ENCODE peak calls at places on chromosomes 5 and 9, in five cellular contexts. Z is GM23248, T is spleen, Y is neuronal stem cell, J is fibroblast of lung. V is an unnamed sample. For H3K4me1, the result is how much of the 10 kb centered on the place peaks cover.

GRCh38 chr5:98763001-98763630 is 10.3 kb upstream of the RGMB start:
- DNase-seq in T (no peak), Z (peak), Y (no peak), J (peak), V (no peak)

GRCh38 chr9:83130541-83130940 is 67.6 kb upstream of the RASEF start:
- DNase-seq in J (peak), Y (no peak), Z (peak), T (no peak), V (no peak)

GRCh38 chr9:76311576-76311975 is 82.7 kb downstream of the RFK start:
- DNase-seq in Z (no peak), T (no peak), J (no peak), Y (no peak), V (no peak)

GRCh38 chr5:142845402-142845901 is 75.3 kb downstream of the ARHGAP26 start:
- DNase-seq in J (no peak), Z (no peak), Y (no peak), T (no peak), V (no peak)

GRCh38 chr5:154260224-154260859 is 69.8 kb downstream of the GALNT10 start:
- DNase-seq in J (peak), Y (peak), T (no peak), Z (peak), V (no peak)

GRCh38 chr9:95091971-95092320 is 225.6 kb downstream of the FANCC start:
- DNase-seq in Y (no peak), Z (peak), T (no peak), J (peak), V (no peak)

GRCh38 chr9:17414990-17415389 is 163.9 kb upstream of the SH3GL2 start:
- DNase-seq in T (no peak), Z (no peak), Y (no peak), J (no peak), V (no peak)

GRCh38 chr5:137575847-137576246 is 76.7 kb upstream of the SPOCK1 start:
- DNase-seq in Y (no peak), Z (peak), J (peak), T (no peak), V (no peak)

GRCh38 chr5:130277002-130277401 is 372.7 kb downstream of the CHSY3 start:
- DNase-seq in Y (no peak), J (no peak), Z (no peak), T (peak), V (no peak)

GRCh38 chr5:131379723-131380122 is 115.9 kb downstream of the CDC42SE2 start:
- DNase-seq in T (no peak), J (peak), Y (no peak), Z (no peak), V (no peak)

GRCh38 chr5:306011-306805 is 15.3 kb upstream of the AHRR start:
- DNase-seq in Z (no peak), T (peak), J (no peak), Y (no peak), V (no peak)

GRCh38 chr5:36153727-36154126 is 1.8 kb downstream of the SKP2 start:
- DNase-seq in J (no peak), Y (no peak), Z (no peak), T (no peak), V (no peak)

DNA sequence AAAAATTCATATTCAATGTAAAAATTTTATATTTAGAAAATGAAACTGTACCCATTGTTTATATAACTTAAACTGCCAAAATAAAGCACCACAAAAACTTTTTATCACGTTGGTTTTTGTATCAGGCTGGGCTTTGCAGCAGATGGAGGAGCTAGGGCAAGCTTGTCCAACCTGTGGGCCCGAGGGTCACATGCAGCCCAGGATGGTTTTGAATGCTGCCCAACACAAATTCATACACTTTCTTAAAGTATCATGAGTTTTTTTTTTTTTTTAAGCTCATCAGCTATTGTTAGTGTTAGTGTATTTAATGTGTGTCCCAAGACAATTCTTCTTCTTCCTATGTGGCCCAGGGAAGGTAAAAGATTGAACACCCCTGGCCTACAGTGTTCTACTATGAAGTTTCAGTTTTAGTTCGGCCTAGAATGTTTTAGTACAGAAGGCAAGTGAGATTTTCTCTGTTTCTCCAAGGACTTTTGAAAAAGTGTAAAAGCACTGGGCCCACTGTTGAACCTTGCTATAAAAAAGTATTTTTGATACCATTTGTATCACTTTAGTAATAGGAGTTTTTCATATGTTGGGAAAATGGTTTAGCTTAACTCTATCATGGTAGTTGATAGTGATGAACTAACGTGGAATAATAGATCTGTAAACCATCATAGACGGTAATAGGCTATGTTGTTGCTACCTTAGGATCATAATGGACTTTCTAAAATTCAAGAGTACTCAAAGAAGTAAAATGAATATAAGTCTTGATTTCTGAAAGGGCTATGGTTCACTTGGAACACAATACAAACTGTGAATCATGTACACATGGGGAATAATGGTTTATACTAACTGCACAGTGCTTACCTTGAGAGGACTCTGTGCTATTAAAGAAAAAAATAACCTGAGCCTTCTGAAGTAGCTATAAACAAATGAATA is 2.9 kb downstream of the CDKN2A start:
- DNase-seq in J (no peak), Y (no peak), T (no peak), Z (no peak), V (no peak)
- H3K4me3 ChIP-seq in J (peak), Y (no peak), T (no peak), Z (no peak), V (no peak)

DNA sequence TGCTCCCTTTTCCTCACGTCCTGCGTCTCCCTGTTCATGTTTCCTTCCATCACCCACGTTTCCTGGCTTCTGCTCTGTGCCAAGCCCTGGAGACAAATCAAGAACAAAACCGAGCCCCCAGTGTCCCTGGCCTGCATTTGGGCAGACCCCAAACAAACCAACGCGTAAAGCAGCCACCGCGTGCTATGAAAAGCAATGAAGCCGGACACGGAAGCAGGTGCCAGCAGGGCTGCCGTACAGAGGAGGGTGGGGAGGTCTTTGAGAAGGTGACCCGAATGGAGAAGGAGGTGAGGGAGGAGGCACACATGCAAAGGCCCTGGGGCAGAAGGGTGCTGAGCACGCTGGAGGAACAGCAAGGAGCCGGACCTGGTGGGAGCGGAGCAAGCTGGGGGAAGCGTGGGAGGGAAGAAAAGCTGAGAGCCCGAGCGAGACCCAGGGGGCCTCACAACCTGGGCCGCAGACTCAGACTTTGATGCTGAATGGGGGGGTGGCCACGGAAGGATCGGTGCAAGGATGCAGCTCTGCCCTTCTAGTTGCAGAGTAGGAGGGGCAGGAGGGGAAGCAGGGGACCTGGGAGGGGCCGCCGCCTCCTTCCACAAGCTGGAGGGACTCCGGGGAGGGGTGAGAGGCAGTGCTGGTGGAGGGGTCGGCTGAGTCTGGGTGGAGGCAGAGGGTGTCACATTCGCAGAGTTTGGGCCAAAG is 1.4 kb upstream of the QSOX2 start:
- DNase-seq in J (no peak), T (no peak), Z (no peak), Y (no peak), V (no peak)
- H3K4me1 ChIP-seq in J (under half), T (under half), Z (under half), Y (under half), V (under half)

GRCh38 chr9:129751841-129752801 is 721 bp downstream of the PTGES start:
- DNase-seq in T (no peak), Z (peak), J (no peak), Y (no peak), V (no peak)
- H3K4me3 ChIP-seq in T (no peak), Z (peak), J (peak), Y (no peak), V (peak)

GRCh38 chr5:127012933-127013332 is 17.4 kb downstream of the MARCHF3 start:
- DNase-seq in Y (no peak), T (no peak), Z (peak), J (peak), V (no peak)

GRCh38 chr5:127010362-127010761 is 20.0 kb downstream of the MARCHF3 start:
- DNase-seq in T (no peak), J (peak), Z (peak), Y (no peak), V (no peak)

GRCh38 chr5:127013407-127013806 is 17.0 kb downstream of the MARCHF3 start:
- DNase-seq in Z (peak), Y (no peak), J (no peak), T (no peak), V (no peak)

GRCh38 chr5:127011151-127011550 is 19.2 kb downstream of the MARCHF3 start:
- DNase-seq in J (peak), Z (peak), T (no peak), Y (no peak), V (no peak)

DNA sequence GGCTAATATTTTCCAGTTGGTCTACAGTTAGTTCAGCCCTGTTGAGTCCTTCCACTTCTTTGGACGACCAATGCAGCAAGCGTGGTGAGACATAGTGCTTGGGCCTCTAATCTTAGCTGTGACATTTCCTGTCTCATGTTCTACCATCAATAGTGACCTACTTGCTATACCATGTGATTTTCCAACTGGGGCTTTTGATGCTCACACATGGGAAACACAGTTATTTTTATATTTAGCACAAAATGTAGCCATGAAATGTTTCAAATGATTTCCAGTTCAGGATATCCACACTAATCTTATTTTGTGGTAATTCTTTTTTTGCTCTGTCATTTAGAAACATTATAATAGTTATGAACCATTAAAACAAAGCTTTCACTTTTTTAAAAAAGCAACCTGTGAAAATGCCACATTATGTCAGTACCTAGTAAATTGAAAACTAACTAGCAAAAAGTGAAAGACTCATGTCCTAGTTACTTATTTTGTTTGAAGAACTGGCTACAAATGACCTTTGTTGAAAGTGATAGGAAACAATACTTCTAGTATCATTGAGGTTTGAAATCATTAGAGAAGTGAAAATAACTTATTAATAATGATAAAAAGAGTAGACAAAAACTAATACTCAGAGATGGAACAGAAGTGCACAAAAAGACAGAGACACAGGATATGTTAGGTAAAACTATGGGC is 18.3 kb downstream of the MARCHF3 start:
- DNase-seq in Z (no peak), J (peak), T (no peak), Y (no peak), V (no peak)
- H3K4me1 ChIP-seq in Z (under half), J (under half), T (under half), Y (under half), V (under half)

DNA sequence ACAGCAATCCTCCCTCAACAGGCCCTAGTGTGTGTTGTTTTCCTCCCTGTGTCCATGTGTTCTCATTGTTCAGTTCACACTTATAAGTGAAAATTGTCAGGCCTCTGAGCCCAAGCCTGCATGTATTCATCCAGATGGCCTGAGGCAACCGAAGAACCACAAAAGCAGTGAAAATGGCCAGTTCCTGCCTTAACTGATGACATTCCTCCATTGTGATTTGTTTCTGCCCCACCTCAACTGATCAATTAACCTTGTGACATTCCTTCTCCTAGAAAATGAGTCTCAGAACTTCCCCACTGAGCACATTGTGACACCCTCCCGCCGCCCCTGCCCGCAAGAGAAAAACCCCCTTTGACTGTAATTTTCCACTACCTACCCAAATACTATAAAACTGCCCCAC is 17.4 kb upstream of the TRPC7 start:
- DNase-seq in Z (no peak), T (no peak), J (no peak), Y (no peak), V (no peak)
- H3K4me3 ChIP-seq in Z (no peak), T (no peak), J (no peak), Y (no peak), V (no peak)

GRCh38 chr9:6646028-6646636 is 603 bp upstream of the GLDC start:
- DNase-seq in Y (no peak), T (no peak), J (no peak), Z (no peak), V (no peak)
- H3K4me1 ChIP-seq in Y (under half), T (under half), J (under half), Z (under half), V (under half)

GRCh38 chr5:1886634-1887399 is 4.1 kb upstream of the IRX4 start:
- DNase-seq in T (peak), Y (no peak), Z (no peak), J (no peak), V (no peak)

GRCh38 chr5:1887400-1888360 is 5.0 kb upstream of the IRX4 start:
- DNase-seq in J (no peak), Y (no peak), Z (no peak), T (peak), V (no peak)

GRCh38 chr5:1885476-1885755 is 2.7 kb upstream of the IRX4 start:
- DNase-seq in T (peak), Z (no peak), Y (no peak), J (no peak), V (no peak)

GRCh38 chr5:1884638-1885475 is 2.1 kb upstream of the IRX4 start:
- DNase-seq in Y (no peak), T (no peak), J (no peak), Z (no peak), V (no peak)

DNA sequence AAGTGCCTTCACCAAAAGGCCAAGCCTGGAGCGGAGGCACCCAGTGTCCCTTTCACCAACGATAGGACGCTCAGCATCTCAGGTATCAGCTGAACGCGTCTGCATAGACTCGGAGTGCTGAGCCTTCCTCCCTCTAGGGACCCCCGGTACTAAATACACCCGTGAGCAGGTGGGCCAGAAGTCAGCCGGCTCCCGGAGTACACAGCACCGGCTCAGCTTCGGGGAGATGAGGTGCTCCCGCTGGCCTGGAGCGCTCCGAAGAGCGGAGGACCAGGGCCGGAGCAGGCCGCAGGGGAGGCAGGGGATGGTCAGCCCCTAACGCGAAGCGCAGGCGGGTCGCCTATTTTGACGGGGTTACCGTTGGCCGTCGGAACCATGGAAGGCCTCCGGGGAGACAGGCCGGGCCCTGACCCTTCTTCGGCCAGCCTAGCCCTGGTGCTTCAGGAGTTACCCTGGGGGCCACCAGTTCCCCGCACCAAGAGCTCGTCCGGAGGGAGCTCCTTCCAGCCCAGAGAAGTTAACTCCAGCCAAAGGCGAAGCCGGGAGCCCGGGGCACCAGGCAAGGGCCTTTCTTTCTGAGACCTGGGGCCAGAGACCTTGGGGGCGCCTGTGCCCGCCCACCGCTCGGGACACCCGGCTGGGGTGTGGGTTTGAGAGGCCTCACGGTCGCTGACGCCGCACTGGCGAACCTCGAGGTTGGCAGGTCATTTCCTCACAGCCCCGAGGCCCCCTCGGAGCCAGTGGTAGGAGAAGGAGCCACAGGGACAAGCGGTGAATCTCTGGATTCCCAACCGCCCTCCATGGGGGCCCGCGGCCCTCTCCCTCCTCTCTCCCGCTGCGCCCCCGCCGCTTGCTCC is 3.3 kb upstream of the IRX4 start:
- DNase-seq in Z (no peak), T (peak), Y (no peak), J (no peak), V (no peak)
- H3K4me3 ChIP-seq in Z (no peak), T (no peak), Y (peak), J (no peak), V (no peak)

DNA sequence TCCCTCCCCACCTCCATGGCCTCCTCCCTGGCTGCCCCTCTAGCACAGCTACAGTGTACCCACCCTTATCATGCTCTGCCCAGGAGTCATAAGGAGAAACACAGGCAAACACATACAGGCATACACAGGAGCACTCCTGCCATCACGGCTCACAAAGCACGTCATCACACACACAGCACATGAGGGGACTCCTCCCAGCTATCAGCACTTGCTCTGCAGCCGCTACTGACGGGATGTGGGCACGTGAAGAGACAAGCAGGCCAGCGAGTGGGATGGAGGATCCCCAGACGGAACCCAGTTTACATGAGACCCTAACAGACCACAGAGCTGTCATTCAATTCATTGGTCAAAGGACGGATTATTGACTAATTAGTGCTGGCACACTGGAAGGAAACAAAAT is 53.7 kb downstream of the SEMA4D start:
- DNase-seq in T (peak), Y (no peak), Z (no peak), J (no peak), V (no peak)
- H3K4me1 ChIP-seq in T (under half), Y (under half), Z (under half), J (under half), V (under half)